ENCODE peak calls at places on chromosomes 16 and 17, in nine cellular contexts. One of them, this sample, is unnamed.

GRCh38 chr16:9328386-9328785 is 236.9 kb downstream of the HAPSTR1 start:
- DNase-seq in T-helper 1 cell: no peak
- DNase-seq in CD4-positive, alpha-beta memory T cell: no peak
- DNase-seq in activated CD8-positive, alpha-beta memory T cell treated with anti-CD3 and anti-CD28 coated beads for 48 hours: no peak
- DNase-seq in fibroblast of the aortic adventitia: no peak
- DNase-seq in NCI-H1092: no peak
- DNase-seq in adipocyte: no peak
- DNase-seq in stromal cell of bone marrow: no peak
- DNase-seq in body of pancreas: no peak
- DNase-seq in this sample: no peak

GRCh38 chr17:50637829-50638571 is 3.3 kb downstream of the ABCC3 start:
- DNase-seq in fibroblast of the aortic adventitia: no peak
- DNase-seq in activated CD8-positive, alpha-beta memory T cell treated with anti-CD3 and anti-CD28 coated beads for 48 hours: no peak
- DNase-seq in NCI-H1092: no peak
- DNase-seq in body of pancreas: no peak
- DNase-seq in adipocyte: no peak
- DNase-seq in T-helper 1 cell: no peak
- DNase-seq in stromal cell of bone marrow: no peak
- DNase-seq in CD4-positive, alpha-beta memory T cell: no peak
- DNase-seq in this sample: no peak

GRCh38 chr17:18997650-18998196 is 6.8 kb downstream of the FAM83G start:
- DNase-seq in activated CD8-positive, alpha-beta memory T cell treated with anti-CD3 and anti-CD28 coated beads for 48 hours: no peak
- DNase-seq in NCI-H1092: no peak
- DNase-seq in CD4-positive, alpha-beta memory T cell: no peak
- DNase-seq in body of pancreas: no peak
- DNase-seq in adipocyte: no peak
- DNase-seq in fibroblast of the aortic adventitia: no peak
- DNase-seq in stromal cell of bone marrow: no peak
- DNase-seq in T-helper 1 cell: no peak
- DNase-seq in this sample: no peak

GRCh38 chr17:42098747-42099399 is 600 bp upstream of the ZNF385C start:
- DNase-seq in CD4-positive, alpha-beta memory T cell: no peak
- DNase-seq in adipocyte: no peak
- DNase-seq in body of pancreas: no peak
- DNase-seq in T-helper 1 cell: no peak
- DNase-seq in activated CD8-positive, alpha-beta memory T cell treated with anti-CD3 and anti-CD28 coated beads for 48 hours: no peak
- DNase-seq in fibroblast of the aortic adventitia: no peak
- DNase-seq in NCI-H1092: no peak
- DNase-seq in stromal cell of bone marrow: no peak
- DNase-seq in this sample: no peak

GRCh38 chr17:7818026-7818425 is 16.0 kb upstream of the KDM6B start:
- DNase-seq in adipocyte: no peak
- DNase-seq in fibroblast of the aortic adventitia: no peak
- DNase-seq in activated CD8-positive, alpha-beta memory T cell treated with anti-CD3 and anti-CD28 coated beads for 48 hours: no peak
- DNase-seq in body of pancreas: no peak
- DNase-seq in NCI-H1092: no peak
- DNase-seq in CD4-positive, alpha-beta memory T cell: no peak
- DNase-seq in stromal cell of bone marrow: no peak
- DNase-seq in T-helper 1 cell: no peak
- DNase-seq in this sample: no peak

GRCh38 chr16:56918467-56919012 is 13.4 kb upstream of the HERPUD1 start:
- DNase-seq in fibroblast of the aortic adventitia: no peak
- DNase-seq in adipocyte: no peak
- DNase-seq in CD4-positive, alpha-beta memory T cell: no peak
- DNase-seq in stromal cell of bone marrow: no peak
- DNase-seq in activated CD8-positive, alpha-beta memory T cell treated with anti-CD3 and anti-CD28 coated beads for 48 hours: no peak
- DNase-seq in body of pancreas: no peak
- DNase-seq in NCI-H1092: no peak
- DNase-seq in T-helper 1 cell: no peak
- DNase-seq in this sample: no peak

GRCh38 chr16:58331024-58331707 is 36.3 kb upstream of the PRSS54 start:
- DNase-seq in adipocyte: no peak
- DNase-seq in activated CD8-positive, alpha-beta memory T cell treated with anti-CD3 and anti-CD28 coated beads for 48 hours: no peak
- DNase-seq in body of pancreas: no peak
- DNase-seq in CD4-positive, alpha-beta memory T cell: no peak
- DNase-seq in stromal cell of bone marrow: no peak
- DNase-seq in fibroblast of the aortic adventitia: no peak
- DNase-seq in T-helper 1 cell: no peak
- DNase-seq in NCI-H1092: no peak
- DNase-seq in this sample: no peak

GRCh38 chr17:48631693-48632578 is 5.8 kb upstream of the HOXB9 start:
- DNase-seq in fibroblast of the aortic adventitia: no peak
- DNase-seq in adipocyte: no peak
- DNase-seq in NCI-H1092: no peak
- DNase-seq in activated CD8-positive, alpha-beta memory T cell treated with anti-CD3 and anti-CD28 coated beads for 48 hours: no peak
- DNase-seq in CD4-positive, alpha-beta memory T cell: no peak
- DNase-seq in T-helper 1 cell: no peak
- DNase-seq in body of pancreas: no peak
- DNase-seq in stromal cell of bone marrow: no peak
- DNase-seq in this sample: no peak

GRCh38 chr16:57016831-57017230 is 27.5 kb downstream of the NLRC5 start:
- DNase-seq in fibroblast of the aortic adventitia: no peak
- DNase-seq in body of pancreas: no peak
- DNase-seq in adipocyte: no peak
- DNase-seq in NCI-H1092: no peak
- DNase-seq in stromal cell of bone marrow: no peak
- DNase-seq in activated CD8-positive, alpha-beta memory T cell treated with anti-CD3 and anti-CD28 coated beads for 48 hours: no peak
- DNase-seq in CD4-positive, alpha-beta memory T cell: no peak
- DNase-seq in T-helper 1 cell: no peak
- DNase-seq in this sample: no peak

GRCh38 chr16:57452021-57452420 is 4.7 kb downstream of the COQ9 start:
- DNase-seq in T-helper 1 cell: no peak
- DNase-seq in adipocyte: no peak
- DNase-seq in NCI-H1092: no peak
- DNase-seq in activated CD8-positive, alpha-beta memory T cell treated with anti-CD3 and anti-CD28 coated beads for 48 hours: no peak
- DNase-seq in CD4-positive, alpha-beta memory T cell: no peak
- DNase-seq in fibroblast of the aortic adventitia: no peak
- DNase-seq in body of pancreas: no peak
- DNase-seq in stromal cell of bone marrow: no peak
- DNase-seq in this sample: no peak

GRCh38 chr16:46817961-46818360 is 13.0 kb downstream of the C16orf87 start:
- DNase-seq in activated CD8-positive, alpha-beta memory T cell treated with anti-CD3 and anti-CD28 coated beads for 48 hours: no peak
- DNase-seq in NCI-H1092: no peak
- DNase-seq in adipocyte: no peak
- DNase-seq in body of pancreas: no peak
- DNase-seq in stromal cell of bone marrow: peak; percentile 2
- DNase-seq in fibroblast of the aortic adventitia: peak; percentile 19
- DNase-seq in CD4-positive, alpha-beta memory T cell: no peak
- DNase-seq in T-helper 1 cell: no peak
- DNase-seq in this sample: no peak

GRCh38 chr16:15915555-15916081 is 27.2 kb upstream of the CEP20 start:
- DNase-seq in NCI-H1092: no peak
- DNase-seq in CD4-positive, alpha-beta memory T cell: no peak
- DNase-seq in body of pancreas: no peak
- DNase-seq in fibroblast of the aortic adventitia: no peak
- DNase-seq in adipocyte: no peak
- DNase-seq in stromal cell of bone marrow: no peak
- DNase-seq in activated CD8-positive, alpha-beta memory T cell treated with anti-CD3 and anti-CD28 coated beads for 48 hours: no peak
- DNase-seq in T-helper 1 cell: no peak
- DNase-seq in this sample: no peak

GRCh38 chr16:46732561-46732960 is 15.6 kb downstream of the MYLK3 start:
- DNase-seq in CD4-positive, alpha-beta memory T cell: no peak
- DNase-seq in fibroblast of the aortic adventitia: no peak
- DNase-seq in T-helper 1 cell: no peak
- DNase-seq in body of pancreas: no peak
- DNase-seq in activated CD8-positive, alpha-beta memory T cell treated with anti-CD3 and anti-CD28 coated beads for 48 hours: no peak
- DNase-seq in stromal cell of bone marrow: no peak
- DNase-seq in adipocyte: no peak
- DNase-seq in NCI-H1092: no peak
- DNase-seq in this sample: no peak

GRCh38 chr16:24093049-24093448 is 163.1 kb upstream of the CACNG3 start:
- DNase-seq in adipocyte: no peak
- DNase-seq in CD4-positive, alpha-beta memory T cell: no peak
- DNase-seq in activated CD8-positive, alpha-beta memory T cell treated with anti-CD3 and anti-CD28 coated beads for 48 hours: no peak
- DNase-seq in body of pancreas: no peak
- DNase-seq in T-helper 1 cell: no peak
- DNase-seq in fibroblast of the aortic adventitia: no peak
- DNase-seq in NCI-H1092: no peak
- DNase-seq in stromal cell of bone marrow: no peak
- DNase-seq in this sample: no peak

GRCh38 chr17:49717371-49717841 is 9.6 kb upstream of the SLC35B1 start:
- DNase-seq in stromal cell of bone marrow: no peak
- DNase-seq in CD4-positive, alpha-beta memory T cell: no peak
- DNase-seq in NCI-H1092: no peak
- DNase-seq in adipocyte: no peak
- DNase-seq in fibroblast of the aortic adventitia: no peak
- DNase-seq in T-helper 1 cell: no peak
- DNase-seq in body of pancreas: peak; percentile 41
- DNase-seq in activated CD8-positive, alpha-beta memory T cell treated with anti-CD3 and anti-CD28 coated beads for 48 hours: no peak
- DNase-seq in this sample: no peak

GRCh38 chr17:62398891-62399290 is 18.5 kb downstream of the EFCAB3 start:
- DNase-seq in stromal cell of bone marrow: no peak
- DNase-seq in adipocyte: no peak
- DNase-seq in CD4-positive, alpha-beta memory T cell: no peak
- DNase-seq in NCI-H1092: no peak
- DNase-seq in fibroblast of the aortic adventitia: no peak
- DNase-seq in activated CD8-positive, alpha-beta memory T cell treated with anti-CD3 and anti-CD28 coated beads for 48 hours: no peak
- DNase-seq in body of pancreas: no peak
- DNase-seq in T-helper 1 cell: no peak
- DNase-seq in this sample: no peak

GRCh38 chr17:63491976-63492575 is 15.2 kb downstream of the ACE start:
- DNase-seq in fibroblast of the aortic adventitia: no peak
- DNase-seq in body of pancreas: no peak
- DNase-seq in adipocyte: no peak
- DNase-seq in NCI-H1092: no peak
- DNase-seq in stromal cell of bone marrow: no peak
- DNase-seq in T-helper 1 cell: no peak
- DNase-seq in CD4-positive, alpha-beta memory T cell: no peak
- DNase-seq in activated CD8-positive, alpha-beta memory T cell treated with anti-CD3 and anti-CD28 coated beads for 48 hours: no peak
- DNase-seq in this sample: no peak

GRCh38 chr17:70901870-70902269 is 732.5 kb downstream of the KCNJ2 start:
- DNase-seq in stromal cell of bone marrow: no peak
- DNase-seq in NCI-H1092: no peak
- DNase-seq in adipocyte: no peak
- DNase-seq in body of pancreas: no peak
- DNase-seq in T-helper 1 cell: no peak
- DNase-seq in CD4-positive, alpha-beta memory T cell: no peak
- DNase-seq in fibroblast of the aortic adventitia: no peak
- DNase-seq in activated CD8-positive, alpha-beta memory T cell treated with anti-CD3 and anti-CD28 coated beads for 48 hours: no peak
- DNase-seq in this sample: no peak

GRCh38 chr17:8470447-8471047 is 34.9 kb downstream of the NDEL1 start:
- DNase-seq in T-helper 1 cell: no peak
- DNase-seq in NCI-H1092: no peak
- DNase-seq in body of pancreas: no peak
- DNase-seq in stromal cell of bone marrow: no peak
- DNase-seq in activated CD8-positive, alpha-beta memory T cell treated with anti-CD3 and anti-CD28 coated beads for 48 hours: no peak
- DNase-seq in fibroblast of the aortic adventitia: peak; percentile 40
- DNase-seq in CD4-positive, alpha-beta memory T cell: no peak
- DNase-seq in adipocyte: no peak
- DNase-seq in this sample: no peak

GRCh38 chr17:50661795-50662391 is 27.2 kb downstream of the ABCC3 start:
- DNase-seq in stromal cell of bone marrow: peak; percentile 76
- DNase-seq in activated CD8-positive, alpha-beta memory T cell treated with anti-CD3 and anti-CD28 coated beads for 48 hours: no peak
- DNase-seq in CD4-positive, alpha-beta memory T cell: no peak
- DNase-seq in fibroblast of the aortic adventitia: peak; percentile 90
- DNase-seq in body of pancreas: peak; percentile 63
- DNase-seq in adipocyte: peak; percentile 91
- DNase-seq in T-helper 1 cell: no peak
- DNase-seq in NCI-H1092: no peak
- DNase-seq in this sample: peak; percentile 84

GRCh38 chr16:88659160-88659559 is 3.7 kb downstream of the MVD start:
- DNase-seq in stromal cell of bone marrow: no peak
- DNase-seq in activated CD8-positive, alpha-beta memory T cell treated with anti-CD3 and anti-CD28 coated beads for 48 hours: no peak
- DNase-seq in adipocyte: no peak
- DNase-seq in T-helper 1 cell: no peak
- DNase-seq in CD4-positive, alpha-beta memory T cell: no peak
- DNase-seq in fibroblast of the aortic adventitia: no peak
- DNase-seq in NCI-H1092: no peak
- DNase-seq in body of pancreas: no peak
- DNase-seq in this sample: no peak

GRCh38 chr17:8225813-8226535 is 15.6 kb upstream of the AURKB start:
- DNase-seq in T-helper 1 cell: peak; percentile 33
- DNase-seq in stromal cell of bone marrow: peak; percentile 48
- DNase-seq in NCI-H1092: no peak
- DNase-seq in CD4-positive, alpha-beta memory T cell: peak; percentile 76
- DNase-seq in fibroblast of the aortic adventitia: peak; percentile 89
- DNase-seq in body of pancreas: peak; percentile 64
- DNase-seq in activated CD8-positive, alpha-beta memory T cell treated with anti-CD3 and anti-CD28 coated beads for 48 hours: peak; percentile 67
- DNase-seq in adipocyte: peak; percentile 91
- DNase-seq in this sample: peak; percentile 67

GRCh38 chr17:64635647-64636305 is 26.3 kb downstream of the SMURF2 start:
- DNase-seq in stromal cell of bone marrow: peak; percentile 45
- DNase-seq in NCI-H1092: no peak
- DNase-seq in activated CD8-positive, alpha-beta memory T cell treated with anti-CD3 and anti-CD28 coated beads for 48 hours: no peak
- DNase-seq in adipocyte: peak; percentile 87
- DNase-seq in body of pancreas: no peak
- DNase-seq in CD4-positive, alpha-beta memory T cell: no peak
- DNase-seq in T-helper 1 cell: no peak
- DNase-seq in fibroblast of the aortic adventitia: peak; percentile 92
- DNase-seq in this sample: peak; percentile 56

GRCh38 chr17:37107406-37108083 is 158.8 kb downstream of the AATF start:
- DNase-seq in T-helper 1 cell: no peak
- DNase-seq in CD4-positive, alpha-beta memory T cell: no peak
- DNase-seq in adipocyte: peak; percentile 19
- DNase-seq in body of pancreas: peak; percentile 37
- DNase-seq in fibroblast of the aortic adventitia: peak; percentile 44
- DNase-seq in NCI-H1092: no peak
- DNase-seq in activated CD8-positive, alpha-beta memory T cell treated with anti-CD3 and anti-CD28 coated beads for 48 hours: no peak
- DNase-seq in stromal cell of bone marrow: no peak
- DNase-seq in this sample: no peak

GRCh38 chr17:73369126-73369525 is 57.3 kb upstream of the CDC42EP4 start:
- DNase-seq in adipocyte: no peak
- DNase-seq in stromal cell of bone marrow: no peak
- DNase-seq in body of pancreas: peak; percentile 65
- DNase-seq in fibroblast of the aortic adventitia: no peak
- DNase-seq in T-helper 1 cell: no peak
- DNase-seq in activated CD8-positive, alpha-beta memory T cell treated with anti-CD3 and anti-CD28 coated beads for 48 hours: no peak
- DNase-seq in CD4-positive, alpha-beta memory T cell: no peak
- DNase-seq in NCI-H1092: no peak
- DNase-seq in this sample: no peak

GRCh38 chr16:51474414-51475091 is 323.5 kb upstream of the SALL1 start:
- DNase-seq in CD4-positive, alpha-beta memory T cell: no peak
- DNase-seq in T-helper 1 cell: no peak
- DNase-seq in NCI-H1092: no peak
- DNase-seq in stromal cell of bone marrow: no peak
- DNase-seq in body of pancreas: no peak
- DNase-seq in activated CD8-positive, alpha-beta memory T cell treated with anti-CD3 and anti-CD28 coated beads for 48 hours: no peak
- DNase-seq in adipocyte: no peak
- DNase-seq in fibroblast of the aortic adventitia: no peak
- DNase-seq in this sample: no peak

GRCh38 chr17:9386401-9386800 is 189.2 kb downstream of the STX8 start:
- DNase-seq in body of pancreas: no peak
- DNase-seq in adipocyte: no peak
- DNase-seq in T-helper 1 cell: no peak
- DNase-seq in stromal cell of bone marrow: no peak
- DNase-seq in fibroblast of the aortic adventitia: no peak
- DNase-seq in activated CD8-positive, alpha-beta memory T cell treated with anti-CD3 and anti-CD28 coated beads for 48 hours: no peak
- DNase-seq in CD4-positive, alpha-beta memory T cell: no peak
- DNase-seq in NCI-H1092: no peak
- DNase-seq in this sample: no peak

GRCh38 chr17:45092932-45093430 is 31.9 kb downstream of the NMT1 start:
- DNase-seq in stromal cell of bone marrow: peak; percentile 99
- DNase-seq in fibroblast of the aortic adventitia: peak; percentile 99
- DNase-seq in adipocyte: peak; percentile 98
- DNase-seq in activated CD8-positive, alpha-beta memory T cell treated with anti-CD3 and anti-CD28 coated beads for 48 hours: no peak
- DNase-seq in CD4-positive, alpha-beta memory T cell: no peak
- DNase-seq in body of pancreas: peak; percentile 38
- DNase-seq in NCI-H1092: peak; percentile 85
- DNase-seq in T-helper 1 cell: no peak
- DNase-seq in this sample: peak; percentile 95

GRCh38 chr16:28529124-28529523 is 9.7 kb downstream of the NUPR1 start:
- DNase-seq in activated CD8-positive, alpha-beta memory T cell treated with anti-CD3 and anti-CD28 coated beads for 48 hours: no peak
- DNase-seq in T-helper 1 cell: no peak
- DNase-seq in fibroblast of the aortic adventitia: no peak
- DNase-seq in NCI-H1092: no peak
- DNase-seq in body of pancreas: no peak
- DNase-seq in stromal cell of bone marrow: no peak
- DNase-seq in adipocyte: no peak
- DNase-seq in CD4-positive, alpha-beta memory T cell: no peak
- DNase-seq in this sample: no peak

GRCh38 chr16:56102159-56102798 is 89.0 kb upstream of the GNAO1 start:
- DNase-seq in NCI-H1092: peak; percentile 85
- DNase-seq in stromal cell of bone marrow: peak; percentile 6
- DNase-seq in body of pancreas: peak; percentile 11
- DNase-seq in fibroblast of the aortic adventitia: peak; percentile 1
- DNase-seq in CD4-positive, alpha-beta memory T cell: no peak
- DNase-seq in adipocyte: no peak
- DNase-seq in T-helper 1 cell: no peak
- DNase-seq in activated CD8-positive, alpha-beta memory T cell treated with anti-CD3 and anti-CD28 coated beads for 48 hours: no peak
- DNase-seq in this sample: no peak

GRCh38 chr17:43360739-43361498 is 37.9 kb upstream of the ARL4D start:
- DNase-seq in adipocyte: peak; percentile 90
- DNase-seq in activated CD8-positive, alpha-beta memory T cell treated with anti-CD3 and anti-CD28 coated beads for 48 hours: peak; percentile 75
- DNase-seq in stromal cell of bone marrow: peak; percentile 98
- DNase-seq in CD4-positive, alpha-beta memory T cell: peak; percentile 91
- DNase-seq in T-helper 1 cell: peak; percentile 90
- DNase-seq in fibroblast of the aortic adventitia: peak; percentile 100
- DNase-seq in NCI-H1092: peak; percentile 99
- DNase-seq in body of pancreas: peak; percentile 97
- DNase-seq in this sample: peak; percentile 99